ENCODE peak calls at places on chromosomes 12 and 14, in six cellular contexts. P, B, R, K, X and I are unnamed samples.

GRCh38 chr12:47028981-47029708 is 50.3 kb upstream of the PCED1B start:
- DNase-seq in K (no peak), B (no peak), X (no peak), R (no peak), P (no peak), I (no peak)

GRCh38 chr12:68229956-68230355 is 4.3 kb upstream of the IL26 start:
- DNase-seq in B (no peak), K (no peak), X (no peak), R (no peak), P (no peak), I (no peak)

GRCh38 chr12:14403711-14404164 is 38.3 kb downstream of the ATF7IP start:
- DNase-seq in R (no peak), X (no peak), B (peak; percentile 93), P (no peak), K (peak; percentile 53), I (peak; percentile 87)

GRCh38 chr12:124458220-124458991 is 109.0 kb downstream of the NCOR2 start:
- DNase-seq in K (no peak), R (no peak), X (no peak), B (no peak), P (no peak), I (no peak)

GRCh38 chr14:95330591-95331370 is 11.1 kb upstream of the CLMN start:
- DNase-seq in K (no peak), B (no peak), R (no peak), X (no peak), P (peak; percentile 73), I (no peak)

GRCh38 chr14:55662757-55663156 is 82.8 kb downstream of the KTN1 start:
- DNase-seq in B (no peak), K (no peak), P (no peak), R (no peak), X (no peak), I (no peak)

GRCh38 chr14:31278883-31279282 is 71.3 kb upstream of the HECTD1 start:
- DNase-seq in X (no peak), P (no peak), B (no peak), K (no peak), R (no peak), I (no peak)

GRCh38 chr12:89752331-89752730 is 43.7 kb upstream of the ATP2B1 start:
- DNase-seq in R (no peak), P (no peak), X (no peak), B (no peak), K (no peak), I (no peak)

GRCh38 chr12:111330800-111331752 is 37.8 kb downstream of the PHETA1 start:
- DNase-seq in P (no peak), K (no peak), B (peak; percentile 50), X (no peak), R (no peak), I (peak; percentile 44)

GRCh38 chr12:27868165-27868564 is 88.1 kb upstream of the MANSC4 start:
- DNase-seq in K (no peak), X (no peak), P (no peak), B (peak; percentile 88), R (no peak), I (peak; percentile 84)

GRCh38 chr14:76516884-76517283 is 140.9 kb downstream of the ESRRB start:
- DNase-seq in X (no peak), R (no peak), K (no peak), P (no peak), B (no peak), I (no peak)

GRCh38 chr12:68962855-68963455 is 30.0 kb upstream of the CPM start:
- DNase-seq in X (no peak), R (no peak), K (no peak), P (no peak), B (no peak), I (peak; percentile 53)

GRCh38 chr14:93015505-93015904 is 92.6 kb downstream of the CHGA start:
- DNase-seq in R (no peak), B (no peak), K (no peak), X (no peak), P (no peak), I (no peak)

GRCh38 chr12:20508362-20508761 is 140.0 kb downstream of the PDE3A start:
- DNase-seq in B (no peak), R (no peak), P (no peak), X (no peak), K (no peak), I (no peak)

GRCh38 chr12:49369723-49370145 is 2.5 kb downstream of the SPATS2 start:
- DNase-seq in B (peak; percentile 35), K (peak; percentile 31), R (peak; percentile 43), P (no peak), X (no peak), I (peak; percentile 74)

GRCh38 chr12:86669010-86669409 is 412.8 kb upstream of the MGAT4C start:
- DNase-seq in X (no peak), B (no peak), K (no peak), R (no peak), P (no peak), I (no peak)

GRCh38 chr12:122491991-122492390 is 8.7 kb downstream of the ZCCHC8 start:
- DNase-seq in K (no peak), R (no peak), X (no peak), B (no peak), P (no peak), I (no peak)

GRCh38 chr12:54786081-54786480 is 68.2 kb upstream of the MUCL1 start:
- DNase-seq in X (no peak), B (no peak), P (no peak), R (no peak), K (no peak), I (no peak)

GRCh38 chr14:88552859-88553258 is 1.9 kb downstream of the PTPN21 start:
- DNase-seq in X (no peak), P (no peak), K (no peak), R (no peak), B (no peak), I (no peak)

GRCh38 chr12:128813392-128813791 is 10.4 kb downstream of the SLC15A4 start:
- DNase-seq in B (peak; percentile 18), K (no peak), X (no peak), R (peak; percentile 15), P (no peak), I (peak; percentile 74)

GRCh38 chr14:20632831-20633771 is 8.4 kb downstream of the OR6S1 start:
- DNase-seq in X (peak; percentile 42), K (no peak), R (peak; percentile 43), B (peak; percentile 87), P (no peak), I (peak; percentile 87)
- H3K4me3 ChIP-seq in X (peak overlapping the region; percentile 34), K (no peak overlapping the region), R (peak overlapping the region; percentile 37), B (peak overlapping the region; percentile 30), P (peak overlapping the region; percentile 24), I (peak overlapping the region; percentile 58)

GRCh38 chr14:34978444-34978843 is 4.3 kb upstream of the SRP54 start:
- DNase-seq in B (no peak), P (no peak), X (no peak), R (no peak), K (no peak), I (no peak)

GRCh38 chr14:34980337-34980900 is 2.4 kb upstream of the SRP54 start:
- DNase-seq in X (no peak), B (no peak), P (no peak), R (no peak), K (no peak), I (no peak)

GRCh38 chr14:34983148-34983760 is 462 bp downstream of the SRP54 start:
- DNase-seq in P (no peak), X (no peak), B (no peak), K (no peak), R (no peak), I (no peak)

GRCh38 chr14:34982421-34983147 is at the start of gene SRP54:
- DNase-seq in X (peak; percentile 99), K (peak; percentile 99), B (peak; percentile 98), P (peak; percentile 98), R (peak; percentile 99), I (peak; percentile 98)

GRCh38 chr14:34981743-34982420 is 910 bp upstream of the SRP54 start:
- DNase-seq in P (peak; percentile 20), X (no peak), K (no peak), R (no peak), B (no peak), I (no peak)
- TF ChIP-seq CTCF in P (peak; percentile 4), X (no peak), K (peak; percentile 28), R (no peak), B (peak; percentile 43), I (peak; percentile 59)

GRCh38 chr14:51449666-51450061 is 202.0 kb upstream of the FRMD6 start:
- DNase-seq in R (no peak), B (no peak), X (no peak), P (no peak), K (no peak), I (no peak)

GRCh38 chr14:51446771-51447170 is 204.9 kb upstream of the FRMD6 start:
- DNase-seq in R (no peak), K (no peak), B (no peak), P (no peak), X (no peak), I (no peak)

GRCh38 chr14:51451561-51451960 is 200.1 kb upstream of the FRMD6 start:
- DNase-seq in X (no peak), B (no peak), R (no peak), P (no peak), K (no peak), I (no peak)

GRCh38 chr14:51447411-51447810 is 204.3 kb upstream of the FRMD6 start:
- DNase-seq in X (no peak), K (no peak), B (no peak), P (no peak), R (no peak), I (no peak)

GRCh38 chr14:51448831-51449665 is 202.7 kb upstream of the FRMD6 start:
- DNase-seq in B (peak; percentile 80), R (no peak), X (no peak), P (no peak), K (peak; percentile 53), I (peak; percentile 97)
- H3K4me3 ChIP-seq in B (no peak overlapping the region), R (no peak overlapping the region), X (no peak overlapping the region), P (no peak overlapping the region), K (no peak overlapping the region), I (no peak overlapping the region)

GRCh38 chr12:7369274-7369729 is 65.4 kb downstream of the ACSM4 start:
- DNase-seq in X (no peak), K (peak; percentile 59), R (no peak), P (peak; percentile 78), B (no peak), I (no peak)

GRCh38 chr12:7376196-7376595 is 67.8 kb downstream of the CD163L1 start:
- DNase-seq in K (no peak), P (no peak), B (no peak), X (no peak), R (no peak), I (peak; percentile 73)

GRCh38 chr12:7375145-7375543 is 68.8 kb downstream of the CD163L1 start:
- DNase-seq in B (no peak), X (no peak), R (no peak), K (no peak), P (no peak), I (no peak)

GRCh38 chr12:7373226-7373625 is 69.4 kb downstream of the ACSM4 start:
- DNase-seq in R (no peak), B (no peak), K (no peak), X (no peak), P (no peak), I (no peak)

DNA sequence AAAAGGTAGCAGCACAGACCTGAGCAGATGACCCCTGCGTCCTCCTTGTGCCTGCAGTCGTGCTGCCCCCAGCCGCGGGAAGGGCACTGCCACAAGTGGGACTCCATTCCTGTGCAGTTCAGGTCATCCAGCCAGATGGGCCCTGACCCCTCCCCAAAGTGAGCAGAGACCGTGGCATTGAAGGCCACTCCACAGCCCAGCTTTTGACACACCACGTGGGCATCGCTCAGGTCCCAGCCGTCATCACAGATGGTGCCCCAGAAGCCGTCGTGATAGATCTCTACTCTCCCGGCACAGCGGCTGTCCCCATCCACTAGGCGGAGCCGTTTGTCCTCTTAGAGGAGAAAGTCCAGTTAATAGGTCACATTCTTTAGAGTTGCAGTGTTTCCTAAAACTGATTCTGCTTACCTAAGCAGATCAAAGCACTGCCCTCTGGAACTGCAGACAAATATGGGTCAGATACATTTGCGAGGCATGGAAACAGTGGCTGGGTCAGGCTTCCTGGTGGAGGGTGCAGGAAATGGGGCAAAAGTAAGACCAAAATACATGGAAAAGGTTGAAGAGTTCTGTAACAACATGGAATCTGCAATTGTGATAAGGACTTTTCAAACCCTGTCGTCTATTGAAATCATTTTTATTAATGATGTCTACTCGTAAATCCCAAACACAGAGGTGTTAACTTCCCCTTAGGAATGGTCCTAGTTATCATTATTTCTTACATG is 69.4 kb downstream of the CD163L1 start:
- DNase-seq in P (no peak), K (no peak), X (peak; percentile 43), B (peak; percentile 8), R (no peak), I (peak; percentile 17)
- TF ChIP-seq CTCF in P (no peak), K (no peak), X (peak; percentile 24), B (peak; percentile 69), R (no peak), I (peak; percentile 48)